ENCODE peak calls at places on chromosomes 1 and 21, in seven cellular contexts. D is tibial artery, W is foreskin keratinocyte, P is GM23338, I is upper lobe of right lung, G is cardiac muscle cell, E is psoas muscle. O is an unnamed sample.

GRCh38 chr1:94986783-94987182 is 59.9 kb upstream of the CNN3 start:
- DNase-seq in I (no peak), D (no peak), W (peak; percentile 59), E (no peak), G (no peak), P (no peak), O (no peak)

GRCh38 chr1:85116856-85117255 is 68.6 kb upstream of the MCOLN3 start:
- DNase-seq in G (no peak), I (no peak), D (no peak), W (peak; percentile 13), E (no peak), P (no peak), O (no peak)

GRCh38 chr1:19622204-19622603 is 21.9 kb upstream of the NBL1 start:
- DNase-seq in E (no peak), W (peak; percentile 47), I (no peak), P (no peak), D (no peak), G (no peak), O (peak; percentile 37)

GRCh38 chr1:170665625-170666024 is 1.7 kb downstream of the PRRX1 start:
- DNase-seq in D (no peak), P (no peak), G (no peak), W (no peak), E (peak; percentile 63), I (no peak), O (no peak)

GRCh38 chr21:31768720-31769119 is 36.8 kb upstream of the SCAF4 start:
- DNase-seq in P (no peak), W (no peak), I (no peak), E (no peak), G (no peak), D (no peak), O (no peak)

GRCh38 chr1:52237430-52237829 is 95.5 kb downstream of the ZFYVE9 start:
- DNase-seq in P (no peak), W (peak; percentile 64), D (no peak), E (no peak), G (no peak), I (no peak), O (no peak)

GRCh38 chr1:56216173-56216572 is 363.2 kb downstream of the PLPP3 start:
- DNase-seq in G (no peak), P (no peak), E (no peak), W (no peak), I (no peak), D (no peak), O (no peak)

GRCh38 chr1:229203030-229203751 is 67.7 kb upstream of the RAB4A start:
- DNase-seq in I (no peak), D (no peak), P (peak; percentile 98), W (peak; percentile 55), E (no peak), G (peak; percentile 49), O (no peak)

GRCh38 chr1:21647431-21648373 is 21.5 kb downstream of the RAP1GAP start:
- DNase-seq in D (no peak), P (peak; percentile 96), W (peak; percentile 44), I (no peak), E (no peak), G (peak; percentile 89), O (peak; percentile 51)

GRCh38 chr1:235494531-235494930 is 9.7 kb downstream of the B3GALNT2 start:
- DNase-seq in I (no peak), E (no peak), W (no peak), D (no peak), P (no peak), G (no peak), O (no peak)

GRCh38 chr1:178094752-178095645 is 1.1 kb downstream of the RASAL2 start:
- DNase-seq in E (no peak), I (no peak), G (no peak), D (no peak), P (no peak), W (no peak), O (no peak)

GRCh38 chr21:31387560-31388186 is 43.6 kb upstream of the TIAM1 start:
- DNase-seq in G (no peak), W (no peak), P (no peak), D (no peak), I (no peak), E (no peak), O (no peak)

GRCh38 chr21:45892156-45892919 is 89.2 kb upstream of the COL6A1 start:
- DNase-seq in D (no peak), I (no peak), G (no peak), E (peak; percentile 64), P (no peak), W (no peak), O (no peak)

GRCh38 chr1:78691995-78692747 is 42.5 kb downstream of the IFI44 start:
- DNase-seq in E (no peak), D (no peak), P (no peak), G (no peak), W (peak; percentile 87), I (no peak), O (no peak)

GRCh38 chr1:53074313-53075154 is 12.5 kb downstream of the PODN start:
- DNase-seq in W (no peak), I (peak; percentile 30), D (peak; percentile 48), G (no peak), P (no peak), E (peak; percentile 27), O (no peak)

GRCh38 chr1:24349891-24350290 is 30.7 kb downstream of the GRHL3 start:
- DNase-seq in E (no peak), I (no peak), G (no peak), P (no peak), W (no peak), D (no peak), O (no peak)

GRCh38 chr21:23155281-23155680 is 2157.1 kb downstream of the NCAM2 start:
- DNase-seq in D (no peak), G (no peak), I (no peak), P (no peak), E (no peak), W (no peak), O (no peak)

GRCh38 chr21:23162213-23162946 is 2164.2 kb downstream of the NCAM2 start:
- DNase-seq in G (no peak), I (no peak), E (no peak), W (peak; percentile 38), D (no peak), P (no peak), O (no peak)

GRCh38 chr21:23160914-23161313 is 2162.7 kb downstream of the NCAM2 start:
- DNase-seq in P (no peak), E (no peak), W (no peak), D (no peak), I (no peak), G (no peak), O (no peak)
- TF ChIP-seq CTCF in P (peak; percentile 39), E (no peak), W (no peak), D (no peak), I (no peak), G (no peak), O (no peak)

GRCh38 chr1:67528141-67528540 is 97.9 kb upstream of the SERBP1 start:
- DNase-seq in P (no peak), D (no peak), G (no peak), W (no peak), E (no peak), I (no peak), O (no peak)
- H3K4me1 ChIP-seq in P (no peaks in the 10 kb centered on the region), D (no peaks in the 10 kb centered on the region), G (no peaks in the 10 kb centered on the region), W (peaks cover 23% of the 10 kb centered on the region), E (no peaks in the 10 kb centered on the region), I (no peaks in the 10 kb centered on the region), O (no peaks in the 10 kb centered on the region)

GRCh38 chr21:41207401-41208388 is 39.7 kb downstream of the BACE2 start:
- DNase-seq in D (peak; percentile 91), E (peak; percentile 70), P (no peak), W (peak; percentile 57), I (no peak), G (peak; percentile 59), O (peak; percentile 78)
- H3K27ac ChIP-seq in D (peak overlapping the region; percentile 68), E (peak overlapping the region; percentile 2), P (no peak overlapping the region), W (no peak overlapping the region), I (no peak overlapping the region), G (no peak overlapping the region), O (peak overlapping the region; percentile 71)

GRCh38 chr1:67830928-67831596 is 2.2 kb downstream of the GNG12 start:
- DNase-seq in I (no peak), W (no peak), G (no peak), D (no peak), E (no peak), P (no peak), O (no peak)

GRCh38 chr1:67830226-67830625 is 3.0 kb downstream of the GNG12 start:
- DNase-seq in E (no peak), D (no peak), W (no peak), P (no peak), G (no peak), I (no peak), O (no peak)

GRCh38 chr1:67832737-67833594 is at the start of gene GNG12:
- DNase-seq in D (peak; percentile 89), P (peak; percentile 94), I (peak; percentile 86), G (peak; percentile 72), E (peak; percentile 84), W (no peak), O (peak; percentile 84)

GRCh38 chr1:67833595-67833926 is 294 bp upstream of the GNG12 start:
- DNase-seq in W (no peak), G (no peak), D (no peak), P (no peak), I (no peak), E (no peak), O (no peak)

DNA sequence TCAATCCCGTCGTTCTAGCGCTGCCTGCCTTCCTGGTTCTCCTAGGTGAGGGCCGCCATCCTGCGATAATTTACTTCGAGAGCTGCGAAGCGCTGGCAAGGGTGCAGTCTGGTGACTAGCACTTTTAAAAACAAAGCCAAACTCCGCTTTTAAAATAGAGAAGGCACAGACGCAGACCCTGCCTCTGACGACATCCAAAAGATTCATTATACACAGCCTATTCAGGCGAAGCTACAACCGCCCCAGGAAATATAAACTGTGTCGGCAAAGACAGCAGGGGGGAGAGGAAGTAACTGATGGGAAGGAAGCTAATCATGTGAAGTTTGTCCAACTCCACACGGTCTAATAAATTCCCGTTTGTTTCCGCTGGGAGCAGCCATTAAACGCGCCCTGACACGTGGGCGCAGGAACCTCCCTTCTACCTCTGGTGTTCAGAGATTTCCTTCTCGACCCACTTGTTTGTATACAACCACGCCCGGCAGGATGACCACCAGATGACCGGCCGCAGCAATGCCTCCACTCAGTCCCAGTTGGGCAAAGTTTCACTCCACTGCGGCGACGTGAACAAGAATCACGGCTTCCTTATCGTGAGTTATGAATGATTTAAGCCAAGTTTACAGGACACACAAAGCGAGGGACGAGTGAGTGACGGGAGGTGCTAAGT is 1.3 kb downstream of the GNG12 start:
- DNase-seq in P (peak; percentile 47), W (peak; percentile 77), D (peak; percentile 80), G (peak; percentile 49), I (peak; percentile 76), E (peak; percentile 79), O (peak; percentile 66)
- TF ChIP-seq CTCF in P (no peak), W (peak; percentile 30), D (no peak), G (no peak), I (no peak), E (peak; percentile 9), O (no peak)